ENCODE peak calls at places on chromosomes 11 and 22, in four cellular contexts. R is mammary epithelial cell, A is mesenchymal stem cell, N is hepatocyte. H is an unnamed sample. For H3K4me1, the result is how much of the 10 kb centered on the place peaks cover.

GRCh38 chr22:38865201-38866023 is 6.6 kb downstream of the CBX6 start:
- DNase-seq in R (no peak), A (no peak), N (peak), H (no peak)

GRCh38 chr11:8260202-8260996 is 3.3 kb downstream of the LMO1 start:
- DNase-seq in R (no peak), A (no peak), N (no peak), H (no peak)

GRCh38 chr11:96237759-96238158 is 105.2 kb downstream of the MAML2 start:
- DNase-seq in R (no peak), A (peak), N (no peak), H (peak)

GRCh38 chr22:49663311-49663711 is 164.4 kb downstream of the BRD1 start:
- DNase-seq in R (no peak), A (no peak), N (no peak), H (no peak)

GRCh38 chr11:122491486-122491885 is 164.0 kb upstream of the UBASH3B start:
- DNase-seq in R (peak), A (no peak), N (peak), H (no peak)

GRCh38 chr11:116861539-116861938 is 24.1 kb upstream of the APOA1 start:
- DNase-seq in R (peak), A (peak), N (no peak), H (no peak)

GRCh38 chr11:70364745-70365535 is 33.4 kb upstream of the CTTN start:
- DNase-seq in R (no peak), A (no peak), N (no peak), H (no peak)

GRCh38 chr11:72138821-72139390 is 3.4 kb downstream of the FOLR3 start:
- DNase-seq in R (no peak), A (no peak), N (no peak), H (no peak)

GRCh38 chr22:39332441-39333064 is 13.1 kb upstream of the RPL3 start:
- DNase-seq in R (no peak), A (no peak), N (no peak), H (no peak)

GRCh38 chr11:47863189-47863892 is 15.2 kb upstream of the NUP160 start:
- DNase-seq in R (no peak), A (peak), N (peak), H (no peak)

GRCh38 chr11:46356911-46357482 is 9.7 kb downstream of the DGKZ start:
- DNase-seq in R (peak), A (peak), N (peak), H (peak)

GRCh38 chr11:11045156-11045670 is 187.4 kb upstream of the ZBED5 start:
- DNase-seq in R (no peak), A (no peak), N (no peak), H (no peak)

GRCh38 chr11:124812876-124813275 is 12.7 kb upstream of the MSANTD2 start:
- DNase-seq in R (peak), A (no peak), N (no peak), H (no peak)

GRCh38 chr11:96012086-96012824 is 88.3 kb upstream of the MTMR2 start:
- DNase-seq in R (peak), A (peak), N (peak), H (peak)

GRCh38 chr22:22020425-22020852 is 37.9 kb upstream of the TOP3B start:
- DNase-seq in R (no peak), A (no peak), N (no peak), H (no peak)
- H3K4me1 ChIP-seq in R (under half), A (under half), N (under half), H (under half)

GRCh38 chr11:3866836-3867208 is 11.4 kb downstream of the STIM1 start:
- DNase-seq in R (no peak), A (no peak), N (no peak), H (no peak)
- H3K27ac ChIP-seq in R (no peak), A (no peak), N (peak), H (no peak)

DNA sequence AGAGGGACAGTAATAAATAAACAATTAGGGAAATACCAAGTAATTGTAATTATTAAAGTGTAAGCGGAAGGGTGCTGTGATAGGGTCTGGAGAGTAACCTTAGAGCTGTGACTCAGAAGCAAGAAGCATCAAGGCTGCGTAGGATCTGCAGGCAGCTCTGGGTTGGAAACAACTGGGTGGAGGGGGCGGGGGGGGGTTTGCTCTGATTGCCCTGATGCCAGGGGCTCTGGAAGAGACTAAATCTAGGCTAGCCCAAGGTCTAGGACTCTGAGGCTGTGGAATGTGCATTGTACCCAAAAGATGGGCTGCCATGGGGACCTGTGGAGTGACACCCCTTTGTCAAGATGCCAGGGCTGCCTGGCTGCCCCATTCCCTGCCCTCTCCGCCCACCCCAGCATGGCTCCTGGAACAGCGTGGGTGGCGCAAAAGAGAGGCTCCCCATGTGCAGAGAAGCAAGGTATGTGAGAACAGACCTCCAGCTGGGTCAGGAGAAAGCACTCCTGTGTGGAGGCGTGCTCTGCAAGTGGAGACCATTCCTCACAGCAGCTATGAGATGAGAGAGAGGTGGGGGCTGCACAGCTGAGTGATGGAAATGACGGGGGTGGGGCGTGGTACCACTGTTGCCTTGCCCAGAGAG is 101.1 kb upstream of the CRYBB3 start:
- DNase-seq in R (no peak), A (no peak), N (no peak), H (no peak)
- H3K4me2 ChIP-seq in R (no peak), A (no peak), N (no peak), H (no peak)

GRCh38 chr11:66918751-66919150 is 39.4 kb downstream of the PC start:
- DNase-seq in R (no peak), A (no peak), N (no peak), H (no peak)
- H3K4me1 ChIP-seq in R (under half), A (under half), N (under half), H (under half)